ENCODE peak calls at places on chromosomes 7 and 10, in seven cellular contexts. K is stimulated activated CD4-positive, alpha-beta T cell treated with anti-CD3 and anti-CD28 coated beads, TNF-alpha, amount 100 ng/mL, for 24 hours; F is AG09319; J is NCI-H1092; U is HS-27A; Y is activated CD4-positive, alpha-beta memory T cell treated with anti-CD3 and anti-CD28 coated beads for 36 hours; G is vagina. W is an unnamed sample.

GRCh38 chr10:68132391-68132790 is 23.1 kb downstream of the MYPN start:
- DNase-seq in J (no peak), U (no peak), F (no peak), K (no peak), Y (no peak), G (no peak), W (no peak)

GRCh38 chr7:158684329-158684728 is 20.3 kb downstream of the NCAPG2 start:
- DNase-seq in U (no peak), J (no peak), G (no peak), Y (no peak), K (no peak), F (no peak), W (no peak)

GRCh38 chr10:121078036-121078435 is 226.9 kb downstream of the WDR11 start:
- DNase-seq in G (no peak), Y (no peak), F (no peak), U (no peak), J (no peak), K (no peak), W (no peak)

GRCh38 chr7:150898475-150899011 is 46.2 kb downstream of the AOC1 start:
- DNase-seq in K (peak), Y (peak), F (peak), J (peak), U (no peak), G (no peak), W (peak)

GRCh38 chr7:44757739-44758138 is 9.1 kb downstream of the ZMIZ2 start:
- DNase-seq in K (no peak), U (no peak), G (no peak), J (no peak), Y (no peak), F (no peak), W (no peak)

GRCh38 chr10:94125856-94126255 is 132.1 kb downstream of the PLCE1 start:
- DNase-seq in U (peak), G (peak), J (no peak), F (peak), Y (no peak), K (no peak), W (no peak)

GRCh38 chr10:34731885-34732701 is 83.0 kb downstream of the PARD3 start:
- DNase-seq in U (no peak), G (no peak), K (no peak), F (no peak), Y (no peak), J (no peak), W (no peak)

GRCh38 chr7:83782628-83783027 is 133.7 kb upstream of the SEMA3E start:
- DNase-seq in Y (no peak), U (no peak), J (no peak), G (no peak), K (no peak), F (no peak), W (no peak)

GRCh38 chr7:51158742-51159441 is 157.7 kb downstream of the COBL start:
- DNase-seq in F (no peak), G (no peak), Y (no peak), U (no peak), K (no peak), J (no peak), W (no peak)

GRCh38 chr10:33434948-33435347 is 100.5 kb upstream of the NRP1 start:
- DNase-seq in K (no peak), F (no peak), J (no peak), G (no peak), Y (no peak), U (no peak), W (no peak)

GRCh38 chr7:106111671-106112117 is 418 bp downstream of the SYPL1 start:
- DNase-seq in J (peak), G (no peak), F (peak), K (no peak), U (peak), Y (peak), W (peak)

GRCh38 chr10:71433983-71434744 is 37.4 kb downstream of the CDH23 start:
- DNase-seq in J (no peak), F (no peak), Y (peak), G (no peak), U (no peak), K (no peak), W (peak)